ENCODE peak calls at places on chromosomes 11 and 22, in five cellular contexts. E, N, W, U and Y are unnamed samples.

GRCh38 chr11:130112071-130112830 is 42.6 kb downstream of the APLP2 start:
- DNase-seq in E (no peak), N (no peak), W (no peak), U (no peak), Y (no peak)

GRCh38 chr22:25200967-25201366 is 1.3 kb downstream of the CRYBB3 start:
- DNase-seq in E (no peak), N (no peak), W (no peak), U (no peak), Y (no peak)

GRCh38 chr11:59144096-59144495 is 1.4 kb downstream of the FAM111A start:
- DNase-seq in E (no peak), N (no peak), W (no peak), U (peak), Y (no peak)

GRCh38 chr22:43000441-43001175 is 14.3 kb downstream of the PACSIN2 start:
- DNase-seq in E (no peak), N (peak), W (peak), U (peak), Y (no peak)

GRCh38 chr11:65500262-65501004 is 1.6 kb downstream of the MALAT1 start:
- DNase-seq in E (no peak), N (peak), W (peak), U (peak), Y (no peak)

GRCh38 chr11:107606122-107606521 is 15.2 kb downstream of the ELMOD1 start:
- DNase-seq in E (no peak), N (no peak), W (no peak), U (no peak), Y (no peak)

GRCh38 chr11:125465254-125465653 is 30.8 kb downstream of the FEZ1 start:
- DNase-seq in E (no peak), N (no peak), W (no peak), U (no peak), Y (no peak)

GRCh38 chr11:46119352-46120216 is 1.7 kb downstream of the PHF21A start:
- DNase-seq in E (peak), N (peak), W (peak), U (peak), Y (peak)

GRCh38 chr22:38758276-38758945 is 2.6 kb upstream of the SUN2 start:
- DNase-seq in E (no peak), N (no peak), W (no peak), U (no peak), Y (no peak)

GRCh38 chr22:22516992-22517391 is 3.1 kb downstream of the ZNF280A start:
- DNase-seq in E (no peak), N (no peak), W (no peak), U (no peak), Y (no peak)

GRCh38 chr11:31702966-31703365 is 108.2 kb downstream of the PAX6 start:
- DNase-seq in E (no peak), N (no peak), W (no peak), U (peak), Y (no peak)

GRCh38 chr11:75328426-75329277 is 22.8 kb downstream of the ARRB1 start:
- DNase-seq in E (peak), N (peak), W (peak), U (peak), Y (peak)

GRCh38 chr11:111719379-111719778 is 46.8 kb downstream of the PPP2R1B start:
- DNase-seq in E (no peak), N (no peak), W (no peak), U (peak), Y (no peak)

GRCh38 chr11:133821776-133822175 is 23.5 kb downstream of the SPATA19 start:
- DNase-seq in E (peak), N (no peak), W (peak), U (no peak), Y (no peak)

DNA sequence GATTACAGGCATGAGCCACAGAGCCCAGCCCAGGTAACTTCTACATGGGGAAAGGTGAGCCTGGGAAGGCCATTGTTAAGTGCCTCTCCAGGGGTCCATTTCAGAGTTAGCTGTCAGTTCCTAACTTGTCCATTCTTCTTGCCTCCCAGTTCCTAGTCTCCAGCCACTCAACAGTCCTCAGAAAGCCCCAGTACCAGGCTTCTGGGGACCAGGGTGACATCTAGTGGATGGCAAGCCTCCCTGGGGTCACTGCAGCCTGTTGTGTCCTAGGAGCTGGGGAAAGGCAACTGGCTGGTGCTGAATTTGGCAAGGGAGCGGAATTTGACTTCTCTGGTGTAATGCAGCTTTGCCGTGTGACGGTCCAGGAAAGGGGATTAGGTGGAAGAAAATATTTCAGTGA is 2.1 kb downstream of the LGALS12 start:
- DNase-seq in E (peak), N (peak), W (peak), U (no peak), Y (no peak)
- TF ChIP-seq CTCF in E (peak), N (peak), W (peak), U (no peak), Y (no peak)

GRCh38 chr11:69553416-69554357 is 72.2 kb downstream of the LINC01488 start:
- DNase-seq in E (no peak), N (no peak), W (no peak), U (no peak), Y (peak)
- TF ChIP-seq CTCF in E (no peak), N (no peak), W (no peak), U (no peak), Y (no peak)

DNA sequence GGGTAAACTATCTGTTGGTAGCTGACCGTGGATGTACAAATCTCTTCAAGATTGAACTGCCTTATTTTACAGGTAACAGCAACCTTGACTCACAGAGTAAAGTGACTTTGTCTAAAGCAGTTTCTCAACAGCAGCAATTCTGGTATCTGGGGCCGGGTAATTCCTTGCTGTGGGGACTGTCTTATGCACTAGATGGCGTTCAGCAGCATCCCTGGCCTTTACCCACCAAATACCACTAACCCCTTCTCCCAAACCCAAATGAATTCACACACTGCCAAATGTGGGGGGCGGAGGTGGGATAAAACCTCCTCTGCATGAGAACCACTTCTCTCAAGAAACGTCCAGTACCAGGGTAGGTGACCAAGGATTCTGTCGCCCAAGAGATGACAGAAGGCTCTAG is 1.7 kb upstream of the INCENP start:
- DNase-seq in E (no peak), N (no peak), W (no peak), U (no peak), Y (no peak)
- TF ChIP-seq CTCF in E (no peak), N (peak), W (peak), U (no peak), Y (no peak)

GRCh38 chr22:32207971-32208480 is 3.2 kb upstream of the RFPL2 start:
- DNase-seq in E (no peak), N (no peak), W (no peak), U (no peak), Y (no peak)

GRCh38 chr22:32204211-32204855 is 540 bp downstream of the RFPL2 start:
- DNase-seq in E (peak), N (no peak), W (no peak), U (peak), Y (no peak)

GRCh38 chr22:32204856-32205722 is at the start of gene RFPL2:
- DNase-seq in E (peak), N (peak), W (peak), U (peak), Y (no peak)

GRCh38 chr22:32206774-32207758 is 2.2 kb upstream of the RFPL2 start:
- DNase-seq in E (peak), N (peak), W (peak), U (peak), Y (no peak)

GRCh38 chr22:32205974-32206773 is 1.3 kb upstream of the RFPL2 start:
- DNase-seq in E (peak), N (no peak), W (no peak), U (no peak), Y (no peak)
- TF ChIP-seq CTCF in E (no peak), N (no peak), W (no peak), U (peak), Y (no peak)

DNA sequence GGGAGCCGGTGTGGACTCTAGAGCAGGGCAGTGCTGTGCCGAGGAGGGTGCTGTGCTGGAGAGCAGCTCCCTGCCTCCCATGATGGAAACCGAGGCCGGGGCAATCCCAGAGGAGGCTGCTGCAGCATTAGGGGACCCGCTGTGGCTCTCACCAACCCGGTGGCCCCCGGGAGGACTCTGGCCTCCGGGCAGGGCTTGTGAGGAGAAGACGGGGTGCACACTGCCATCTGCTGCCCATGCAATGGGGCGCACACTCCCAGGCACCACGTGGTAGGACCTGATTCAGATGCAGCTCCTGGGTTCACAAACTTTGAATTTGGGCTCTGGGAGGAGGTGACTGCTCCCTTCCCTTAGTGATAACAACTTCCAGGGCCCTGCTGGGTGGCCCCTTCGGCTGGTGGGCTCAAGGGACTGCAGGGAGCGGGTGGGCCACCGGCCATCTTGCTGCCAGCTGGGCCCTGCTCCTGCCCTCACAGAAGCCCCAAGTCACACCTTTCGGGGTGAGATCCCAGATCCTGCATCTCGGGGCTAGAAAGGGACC is 93.8 kb upstream of the FGF3 start:
- DNase-seq in E (peak), N (no peak), W (no peak), U (peak), Y (peak)
- TF ChIP-seq CTCF in E (no peak), N (peak), W (peak), U (peak), Y (peak)

GRCh38 chr22:28799834-28800307 is 498 bp downstream of the XBP1 start:
- DNase-seq in E (peak), N (peak), W (peak), U (peak), Y (peak)

GRCh38 chr22:28800308-28801041 is at the start of gene XBP1:
- DNase-seq in E (peak), N (peak), W (peak), U (peak), Y (peak)

GRCh38 chr22:28799125-28799833 is 1.1 kb downstream of the XBP1 start:
- DNase-seq in E (no peak), N (peak), W (peak), U (peak), Y (peak)

GRCh38 chr22:28801845-28802594 is 1.7 kb upstream of the XBP1 start:
- DNase-seq in E (no peak), N (peak), W (no peak), U (no peak), Y (no peak)

GRCh38 chr22:28802595-28803087 is 2.3 kb upstream of the XBP1 start:
- DNase-seq in E (no peak), N (no peak), W (no peak), U (no peak), Y (no peak)
- TF ChIP-seq CTCF in E (no peak), N (peak), W (no peak), U (no peak), Y (no peak)

GRCh38 chr11:69245491-69246345 is 48.2 kb upstream of the MYEOV start:
- DNase-seq in E (no peak), N (no peak), W (no peak), U (no peak), Y (no peak)
- TF ChIP-seq CTCF in E (no peak), N (no peak), W (no peak), U (no peak), Y (no peak)

GRCh38 chr11:122556605-122557004 is 98.9 kb upstream of the UBASH3B start:
- DNase-seq in E (peak), N (no peak), W (peak), U (peak), Y (no peak)
- TF ChIP-seq CTCF in E (peak), N (peak), W (peak), U (peak), Y (peak)

GRCh38 chr22:35399114-35399677 is 744 bp upstream of the MCM5 start:
- DNase-seq in E (no peak), N (no peak), W (no peak), U (no peak), Y (no peak)
- TF ChIP-seq CTCF in E (no peak), N (no peak), W (no peak), U (no peak), Y (no peak)